ENCODE peak calls at places on chromosome 20, in four cellular contexts. M is fibroblast of mammary gland, Q is DMS153, K is esophagus squamous epithelium. Z is an unnamed sample.

GRCh38 chr20:54019585-54019984 is 50.8 kb downstream of the BCAS1 start:
- DNase-seq in M (no peak), Q (no peak), K (no peak), Z (no peak)

GRCh38 chr20:50797142-50797541 is 2.3 kb downstream of the BCAS4 start:
- DNase-seq in M (no peak), Q (no peak), K (no peak), Z (no peak)

GRCh38 chr20:51884561-51884960 is 82.2 kb upstream of the SALL4 start:
- DNase-seq in M (peak; percentile 34), Q (no peak), K (no peak), Z (no peak)

GRCh38 chr20:11852801-11853200 is 64.9 kb upstream of the BTBD3 start:
- DNase-seq in M (peak; percentile 20), Q (no peak), K (no peak), Z (no peak)

GRCh38 chr20:15673206-15673605 is 900.0 kb downstream of the KIF16B start:
- DNase-seq in M (peak; percentile 70), Q (no peak), K (no peak), Z (no peak)

GRCh38 chr20:47559141-47559540 is 57.5 kb downstream of the NCOA3 start:
- DNase-seq in M (no peak), Q (no peak), K (no peak), Z (no peak)

GRCh38 chr20:6496874-6497273 is 270.6 kb upstream of the BMP2 start:
- DNase-seq in M (no peak), Q (no peak), K (no peak), Z (no peak)

GRCh38 chr20:18256440-18257090 is 31.8 kb upstream of the ZNF133 start:
- DNase-seq in M (no peak), Q (no peak), K (no peak), Z (no peak)

GRCh38 chr20:37972256-37973058 is 60.8 kb downstream of the TTI1 start:
- DNase-seq in M (no peak), Q (no peak), K (no peak), Z (no peak)

GRCh38 chr20:17725094-17725835 is 25.5 kb downstream of the BANF2 start:
- DNase-seq in M (no peak), Q (peak; percentile 96), K (no peak), Z (peak; percentile 87)

GRCh38 chr20:40493071-40493470 is 196.0 kb downstream of the MAFB start:
- DNase-seq in M (peak; percentile 83), Q (no peak), K (no peak), Z (no peak)

GRCh38 chr20:16206817-16207216 is 366.4 kb downstream of the KIF16B start:
- DNase-seq in M (no peak), Q (no peak), K (no peak), Z (no peak)

GRCh38 chr20:56422131-56422823 is 10.2 kb downstream of the CASS4 start:
- DNase-seq in M (peak; percentile 72), Q (no peak), K (no peak), Z (no peak)

GRCh38 chr20:40073535-40074111 is 615.4 kb downstream of the MAFB start:
- DNase-seq in M (peak; percentile 2), Q (no peak), K (no peak), Z (no peak)

GRCh38 chr20:63025534-63026331 is 19.0 kb upstream of the BHLHE23 start:
- DNase-seq in M (peak; percentile 48), Q (peak; percentile 15), K (no peak), Z (no peak)

GRCh38 chr20:62219992-62220665 is at the start of gene HRH3:
- DNase-seq in M (no peak), Q (no peak), K (no peak), Z (peak; percentile 34)

GRCh38 chr20:26243731-26244130 is 547.1 kb upstream of the ZNF337 start:
- DNase-seq in M (no peak), Q (no peak), K (no peak), Z (no peak)

GRCh38 chr20:50563133-50563944 is 53.2 kb downstream of the PTPN1 start:
- DNase-seq in M (no peak), Q (peak; percentile 73), K (no peak), Z (peak; percentile 60)

GRCh38 chr20:49698477-49698876 is 15.2 kb downstream of the B4GALT5 start:
- DNase-seq in M (no peak), Q (no peak), K (no peak), Z (no peak)

GRCh38 chr20:62162765-62163484 is 19.4 kb downstream of the SS18L1 start:
- DNase-seq in M (no peak), Q (no peak), K (no peak), Z (no peak)

GRCh38 chr20:22470620-22471026 is 113.7 kb downstream of the FOXA2 start:
- DNase-seq in M (no peak), Q (no peak), K (no peak), Z (no peak)

GRCh38 chr20:3712279-3712873 is at the start of gene SIGLEC1:
- DNase-seq in M (no peak), Q (no peak), K (no peak), Z (no peak)

GRCh38 chr20:59334616-59335300 is 34.3 kb downstream of the EDN3 start:
- DNase-seq in M (no peak), Q (no peak), K (no peak), Z (no peak)

GRCh38 chr20:1775117-1775516 is 117.5 kb upstream of the SIRPG start:
- DNase-seq in M (peak; percentile 52), Q (no peak), K (no peak), Z (no peak)

GRCh38 chr20:15370370-15370769 is 1033.0 kb upstream of the FLRT3 start:
- DNase-seq in M (no peak), Q (no peak), K (no peak), Z (no peak)

GRCh38 chr20:4171538-4172116 is 156.3 kb upstream of the RNF24 start:
- DNase-seq in M (no peak), Q (no peak), K (no peak), Z (no peak)

GRCh38 chr20:36777152-36777551 is 3.6 kb upstream of the DSN1 start:
- DNase-seq in M (no peak), Q (no peak), K (no peak), Z (no peak)

GRCh38 chr20:43003318-43003928 is 186.3 kb downstream of the PTPRT start:
- DNase-seq in M (no peak), Q (no peak), K (no peak), Z (no peak)

GRCh38 chr20:35307666-35308653 is 15.7 kb upstream of the FAM83C start:
- DNase-seq in M (peak; percentile 86), Q (peak; percentile 41), K (no peak), Z (no peak)

GRCh38 chr20:37971561-37972127 is 61.6 kb downstream of the TTI1 start:
- DNase-seq in M (no peak), Q (no peak), K (no peak), Z (no peak)

GRCh38 chr20:63500902-63501817 is 2.3 kb upstream of the EEF1A2 start:
- DNase-seq in M (no peak), Q (no peak), K (no peak), Z (no peak)

GRCh38 chr20:53238121-53238660 is 266.0 kb downstream of the TSHZ2 start:
- DNase-seq in M (peak; percentile 37), Q (no peak), K (no peak), Z (no peak)

Z was measured in NCI-H1092 treated with DMSO at 0.1 percent for 48 hours.